ENCODE peak calls at places on chromosomes 11 and 22, in six cellular contexts. E is RWPE1; C is CD8-positive, alpha-beta T cell; N is activated naive CD8-positive, alpha-beta T cell treated with anti-CD3 and anti-CD28 coated beads, Interleukin-2, amount 50 U/mL, for 24 hours; K is effector CD8-positive, alpha-beta T cell; W is right cardiac atrium. Q is an unnamed sample.

GRCh38 chr22:25637672-25638071 is 73.2 kb downstream of the GRK3 start:
- DNase-seq in E (no peak), C (no peak), N (no peak), K (no peak), W (no peak), Q (no peak)

GRCh38 chr11:43197357-43197756 is 114.4 kb upstream of the API5 start:
- DNase-seq in E (no peak), C (no peak), N (no peak), K (no peak), W (no peak), Q (no peak)

GRCh38 chr11:834371-835316 is 1.9 kb downstream of the CD151 start:
- DNase-seq in E (peak), C (no peak), N (no peak), K (no peak), W (peak), Q (no peak)

GRCh38 chr22:36356708-36357694 is 30.8 kb downstream of the MYH9 start:
- DNase-seq in E (no peak), C (peak), N (peak), K (peak), W (peak), Q (no peak)

GRCh38 chr22:31477329-31477728 is 12.3 kb downstream of the EIF4ENIF1 start:
- DNase-seq in E (no peak), C (no peak), N (no peak), K (no peak), W (no peak), Q (peak)

GRCh38 chr11:122781378-122782040 is 56.8 kb upstream of the CRTAM start:
- DNase-seq in E (peak), C (peak), N (peak), K (peak), W (peak), Q (peak)

GRCh38 chr22:19984201-19984753 is 32.3 kb downstream of the ARVCF start:
- DNase-seq in E (peak), C (no peak), N (peak), K (no peak), W (peak), Q (no peak)

GRCh38 chr11:111736191-111736590 is 30.0 kb downstream of the PPP2R1B start:
- DNase-seq in E (no peak), C (no peak), N (no peak), K (no peak), W (peak), Q (no peak)

GRCh38 chr22:30004101-30004500 is 76.2 kb upstream of the HORMAD2 start:
- DNase-seq in E (no peak), C (no peak), N (no peak), K (no peak), W (peak), Q (no peak)

GRCh38 chr11:40722179-40722795 is 737.2 kb downstream of the LRRC4C start:
- DNase-seq in E (peak), C (no peak), N (no peak), K (no peak), W (no peak), Q (no peak)

GRCh38 chr22:22609271-22609670 is 35.1 kb upstream of the GGTLC2 start:
- DNase-seq in E (no peak), C (no peak), N (no peak), K (no peak), W (no peak), Q (no peak)

GRCh38 chr11:100247701-100248100 is 439.4 kb upstream of the ARHGAP42 start:
- DNase-seq in E (no peak), C (no peak), N (no peak), K (no peak), W (no peak), Q (no peak)

GRCh38 chr11:101133190-101133589 is 3.6 kb upstream of the PGR start:
- DNase-seq in E (no peak), C (no peak), N (no peak), K (no peak), W (no peak), Q (no peak)

GRCh38 chr11:37571248-37571647 is 973.2 kb upstream of the RAG2 start:
- DNase-seq in E (peak), C (no peak), N (no peak), K (no peak), W (no peak), Q (no peak)

GRCh38 chr11:584287-584686 is 8.0 kb downstream of the PHRF1 start:
- DNase-seq in E (no peak), C (no peak), N (no peak), K (no peak), W (peak), Q (no peak)

GRCh38 chr11:111325259-111325658 is 26.9 kb downstream of the POU2AF3 start:
- DNase-seq in E (no peak), C (no peak), N (no peak), K (no peak), W (peak), Q (no peak)

GRCh38 chr11:71183878-71184277 is 68.5 kb downstream of the SHANK2 start:
- DNase-seq in E (no peak), C (no peak), N (no peak), K (no peak), W (no peak), Q (no peak)

GRCh38 chr11:114340311-114341131 is 44.3 kb downstream of the NNMT start:
- DNase-seq in E (peak), C (peak), N (peak), K (no peak), W (peak), Q (no peak)

GRCh38 chr11:67523556-67524479 is 572 bp upstream of the CABP2 start:
- DNase-seq in E (no peak), C (no peak), N (no peak), K (no peak), W (no peak), Q (no peak)